ENCODE peak calls at places on chromosomes 1 and 21, in six cellular contexts. I is activated T-cell treated with anti-CD3 and anti-CD28 coated beads, Interleukin-2, amount 50 U/mL, for 72 hours; D is GM03348; B is amygdala; H is stimulated activated naive CD4-positive, alpha-beta T cell; E is NCI-H2029. N is an unnamed sample.

GRCh38 chr1:96756789-96757188 is 35.2 kb downstream of the PTBP2 start:
- DNase-seq in E (no peak), H (no peak), B (no peak), I (no peak), D (no peak), N (no peak)

GRCh38 chr1:156372876-156373275 is 3.9 kb downstream of the RHBG start:
- DNase-seq in I (no peak), E (no peak), B (no peak), H (no peak), D (no peak), N (no peak)

GRCh38 chr1:239197871-239198270 is 188.5 kb upstream of the CHRM3 start:
- DNase-seq in B (no peak), I (no peak), D (no peak), H (no peak), E (no peak), N (no peak)

GRCh38 chr1:206575165-206575893 is 36.9 kb downstream of the EIF2D start:
- DNase-seq in E (no peak), I (peak; percentile 47), H (peak; percentile 77), B (no peak), D (peak; percentile 74), N (no peak)

GRCh38 chr1:94104127-94104684 is 16.7 kb downstream of the ABCA4 start:
- DNase-seq in E (no peak), D (no peak), H (no peak), I (no peak), B (no peak), N (no peak)

GRCh38 chr1:29633271-29633615 is 396.9 kb downstream of the PTPRU start:
- DNase-seq in B (no peak), D (no peak), I (no peak), E (no peak), H (no peak), N (no peak)

GRCh38 chr1:43339584-43340232 is 2.1 kb downstream of the MPL start:
- DNase-seq in B (no peak), I (no peak), H (no peak), E (no peak), D (no peak), N (no peak)

GRCh38 chr1:19341201-19342076 is 29.3 kb downstream of the SLC66A1 start:
- DNase-seq in D (peak; percentile 93), B (no peak), E (peak; percentile 29), H (peak; percentile 41), I (peak; percentile 77), N (peak; percentile 52)

GRCh38 chr1:243447844-243448243 is 192.0 kb downstream of the SDCCAG8 start:
- DNase-seq in D (no peak), H (no peak), I (no peak), B (no peak), E (no peak), N (no peak)

GRCh38 chr1:207397525-207397926 is 56.6 kb upstream of the CR2 start:
- DNase-seq in E (no peak), I (no peak), D (no peak), B (no peak), H (no peak), N (no peak)

GRCh38 chr1:99820546-99820945 is 29.6 kb upstream of the AGL start:
- DNase-seq in H (no peak), E (no peak), I (peak; percentile 33), B (no peak), D (no peak), N (no peak)

GRCh38 chr1:63943393-63943792 is 169.6 kb downstream of the ROR1 start:
- DNase-seq in D (no peak), B (no peak), H (no peak), I (no peak), E (no peak), N (no peak)

GRCh38 chr21:41289431-41289830 is 27.2 kb upstream of the FAM3B start:
- DNase-seq in D (no peak), B (no peak), H (no peak), E (no peak), I (no peak), N (no peak)

GRCh38 chr1:23639460-23639859 is 52.1 kb upstream of the RPL11 start:
- DNase-seq in B (no peak), H (no peak), E (peak; percentile 77), I (no peak), D (no peak), N (no peak)

GRCh38 chr1:29583727-29584126 is 347.4 kb downstream of the PTPRU start:
- DNase-seq in B (no peak), E (no peak), D (no peak), I (no peak), H (no peak), N (no peak)

GRCh38 chr1:53672785-53673184 is 66.2 kb downstream of the GLIS1 start:
- DNase-seq in E (no peak), H (no peak), D (no peak), I (no peak), B (no peak), N (no peak)

GRCh38 chr1:110786802-110787327 is 86.1 kb upstream of the CD53 start:
- DNase-seq in D (no peak), B (no peak), I (no peak), H (peak; percentile 57), E (no peak), N (no peak)

GRCh38 chr1:230797376-230798186 is 50.4 kb downstream of the CAPN9 start:
- DNase-seq in H (no peak), E (no peak), B (peak; percentile 20), I (peak; percentile 7), D (peak; percentile 88), N (peak; percentile 71)

GRCh38 chr1:117638759-117639158 is 32.9 kb downstream of the TENT5C start:
- DNase-seq in H (no peak), D (no peak), B (no peak), E (no peak), I (no peak), N (no peak)

GRCh38 chr1:201714542-201715276 is 114.2 kb upstream of the IPO9 start:
- DNase-seq in B (peak; percentile 49), H (no peak), I (no peak), E (no peak), D (peak; percentile 94), N (no peak)

GRCh38 chr1:190633488-190633887 is 155.8 kb upstream of the BRINP3 start:
- DNase-seq in H (no peak), D (no peak), B (no peak), E (no peak), I (no peak), N (no peak)

GRCh38 chr1:168751195-168751650 is 22.2 kb upstream of the DPT start:
- DNase-seq in B (no peak), D (no peak), E (no peak), I (no peak), H (no peak), N (no peak)

GRCh38 chr1:25204797-25205441 is 27.4 kb downstream of the SYF2 start:
- DNase-seq in D (peak; percentile 82), B (no peak), E (peak; percentile 33), I (no peak), H (peak; percentile 29), N (no peak)

GRCh38 chr1:206656936-206657335 is 21.6 kb downstream of the DYRK3 start:
- DNase-seq in D (no peak), B (no peak), H (no peak), E (no peak), I (no peak), N (no peak)